ENCODE peak calls at places on chromosomes 1 and 21, in nine cellular contexts. Z is transverse colon, N is IMR-90, T is lower leg skin, B is osteocyte, E is fibroblast of lung, W is fibroblast of the aortic adventitia, P is Peyer's patch, G is cardiac muscle cell. L is an unnamed sample.

GRCh38 chr1:86551305-86551704 is 4.4 kb downstream of the CLCA4 start:
- DNase-seq in Z (no peak), N (no peak), T (no peak), B (no peak), E (no peak), W (no peak), P (no peak), G (no peak), L (no peak)

GRCh38 chr1:10383630-10384029 is 15.2 kb upstream of the PGD start:
- DNase-seq in Z (no peak), N (no peak), T (no peak), B (no peak), E (no peak), W (no peak), P (no peak), G (no peak), L (no peak)

GRCh38 chr1:65429806-65430205 is 9.3 kb downstream of the LEPR start:
- DNase-seq in Z (no peak), N (peak; percentile 61), T (no peak), B (no peak), E (peak; percentile 84), W (peak; percentile 64), P (no peak), G (peak; percentile 91), L (peak; percentile 96)

GRCh38 chr1:232875536-232875935 is 70.3 kb downstream of the MAP10 start:
- DNase-seq in Z (no peak), N (no peak), T (no peak), B (peak; percentile 44), E (no peak), W (peak; percentile 26), P (no peak), G (no peak), L (peak; percentile 33)

GRCh38 chr1:37240897-37241296 is 206.6 kb upstream of the GRIK3 start:
- DNase-seq in Z (no peak), N (no peak), T (no peak), B (no peak), E (no peak), W (no peak), P (no peak), G (no peak), L (no peak)

GRCh38 chr1:155126494-155127104 is 1.1 kb upstream of the EFNA1 start:
- DNase-seq in Z (peak; percentile 56), N (peak; percentile 27), T (peak; percentile 91), B (no peak), E (peak; percentile 45), W (peak; percentile 25), P (peak; percentile 58), G (peak; percentile 54), L (peak; percentile 26)

GRCh38 chr1:41698916-41699860 is 214.7 kb upstream of the EDN2 start:
- DNase-seq in Z (peak; percentile 52), N (peak; percentile 62), T (no peak), B (no peak), E (no peak), W (no peak), P (peak; percentile 59), G (no peak), L (no peak)

GRCh38 chr1:36248250-36248894 is 24.1 kb downstream of the THRAP3 start:
- DNase-seq in Z (peak; percentile 53), N (peak; percentile 93), T (no peak), B (no peak), E (peak; percentile 89), W (peak; percentile 89), P (peak; percentile 84), G (peak; percentile 91), L (peak; percentile 91)

GRCh38 chr1:78543941-78544630 is 53.3 kb downstream of the PTGFR start:
- DNase-seq in Z (no peak), N (no peak), T (no peak), B (no peak), E (no peak), W (no peak), P (no peak), G (no peak), L (no peak)

GRCh38 chr21:41766051-41766882 is 585 bp downstream of the RIPK4 start:
- DNase-seq in Z (no peak), N (no peak), T (no peak), B (no peak), E (no peak), W (no peak), P (no peak), G (peak; percentile 30), L (no peak)

GRCh38 chr1:5910276-5910620 is 82.0 kb downstream of the NPHP4 start:
- DNase-seq in Z (no peak), N (no peak), T (no peak), B (peak; percentile 77), E (no peak), W (no peak), P (no peak), G (no peak), L (no peak)

GRCh38 chr1:15756143-15757015 is 2.2 kb upstream of the FBLIM1 start:
- DNase-seq in Z (peak; percentile 87), N (no peak), T (peak; percentile 89), B (no peak), E (no peak), W (no peak), P (peak; percentile 85), G (no peak), L (no peak)

GRCh38 chr1:195608883-195609282 is 999.4 kb downstream of the KCNT2 start:
- DNase-seq in Z (no peak), N (no peak), T (no peak), B (no peak), E (no peak), W (no peak), P (no peak), G (no peak), L (no peak)

GRCh38 chr1:2237773-2238172 is 9.7 kb downstream of the SKI start:
- DNase-seq in Z (no peak), N (no peak), T (no peak), B (no peak), E (no peak), W (no peak), P (no peak), G (no peak), L (peak; percentile 25)

GRCh38 chr1:89827330-89827729 is 6.5 kb downstream of the LRRC8D start:
- DNase-seq in Z (no peak), N (no peak), T (no peak), B (no peak), E (no peak), W (no peak), P (no peak), G (no peak), L (no peak)

GRCh38 chr1:63873751-63874150 is 99.9 kb downstream of the ROR1 start:
- DNase-seq in Z (no peak), N (peak; percentile 58), T (no peak), B (no peak), E (peak; percentile 82), W (peak; percentile 33), P (no peak), G (no peak), L (no peak)
- TF ChIP-seq CTCF in Z (no peak), N (no peak), T (no peak), B (no peak), E (no peak), W (no peak), P (no peak), G (no peak), L (no peak)

DNA sequence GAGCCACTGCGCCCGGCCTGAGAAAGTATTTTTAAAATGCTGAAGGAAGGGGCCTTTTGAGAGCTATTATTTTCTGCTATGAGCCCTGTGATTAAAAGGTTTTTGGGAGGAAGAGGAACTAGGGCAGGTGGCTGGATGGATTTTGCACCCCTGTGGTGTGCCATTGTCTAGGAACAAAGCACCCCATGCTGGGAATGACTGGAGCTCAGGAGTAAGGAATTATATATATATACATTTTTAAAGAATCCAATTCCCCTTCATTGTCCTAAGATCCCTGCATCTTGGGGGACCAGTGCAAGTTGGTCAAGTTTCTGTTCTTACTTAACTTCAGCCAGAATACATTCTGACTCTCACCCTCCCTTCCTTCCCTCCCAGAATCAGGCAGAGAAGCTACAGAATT is 91.6 kb downstream of the ZNF648 start:
- DNase-seq in Z (no peak), N (no peak), T (no peak), B (no peak), E (no peak), W (no peak), P (no peak), G (no peak), L (no peak)
- TF ChIP-seq CTCF in Z (no peak), N (no peak), T (no peak), B (no peak), E (no peak), W (no peak), P (no peak), G (no peak), L (no peak)

GRCh38 chr21:17427831-17428483 is 84.9 kb upstream of the CXADR start:
- DNase-seq in Z (no peak), N (no peak), T (no peak), B (no peak), E (no peak), W (no peak), P (no peak), G (no peak), L (no peak)

GRCh38 chr21:17429936-17430335 is 82.9 kb upstream of the CXADR start:
- DNase-seq in Z (peak; percentile 42), N (no peak), T (no peak), B (no peak), E (no peak), W (no peak), P (no peak), G (no peak), L (no peak)

GRCh38 chr21:17428980-17429379 is 83.9 kb upstream of the CXADR start:
- DNase-seq in Z (no peak), N (no peak), T (no peak), B (no peak), E (no peak), W (no peak), P (no peak), G (no peak), L (no peak)

GRCh38 chr21:17428484-17428869 is 84.4 kb upstream of the CXADR start:
- DNase-seq in Z (no peak), N (no peak), T (no peak), B (no peak), E (no peak), W (no peak), P (no peak), G (no peak), L (no peak)

GRCh38 chr21:17427157-17427556 is 85.7 kb upstream of the CXADR start:
- DNase-seq in Z (no peak), N (no peak), T (no peak), B (no peak), E (no peak), W (no peak), P (no peak), G (no peak), L (no peak)
- TF ChIP-seq CTCF in Z (no peak), N (no peak), T (no peak), B (no peak), E (no peak), W (no peak), P (no peak), G (no peak), L (no peak)

GRCh38 chr1:168653567-168653966 is 75.4 kb downstream of the DPT start:
- DNase-seq in Z (no peak), N (no peak), T (no peak), B (no peak), E (peak; percentile 89), W (peak; percentile 65), P (no peak), G (no peak), L (peak; percentile 23)
- TF ChIP-seq CTCF in Z (no peak), N (no peak), T (no peak), B (no peak), E (no peak), W (no peak), P (no peak), G (no peak), L (no peak)

L was measured in cardiac fibroblast.